ENCODE peak calls at places on chromosomes 13 and 19, in nine cellular contexts. C is fibroblast of lung; W is Calu3; H is T-helper 1 cell; B is CD4-positive, alpha-beta memory T cell; F is fibroblast of mammary gland; I is adrenal gland; V is colonic mucosa; J is MCF 10A. K is an unnamed sample.

GRCh38 chr13:73677041-73677589 is 457.1 kb downstream of the KLF12 start:
- DNase-seq in V (peak; percentile 67), B (no peak), W (peak; percentile 4), I (no peak), C (peak; percentile 78), H (no peak), J (peak; percentile 78), F (peak; percentile 11), K (peak; percentile 24)

GRCh38 chr13:112248406-112248760 is 127.8 kb upstream of the SPACA7 start:
- DNase-seq in F (no peak), J (no peak), C (no peak), I (no peak), B (no peak), H (no peak), W (no peak), V (peak; percentile 7), K (no peak)

GRCh38 chr19:48290341-48290922 is 20.6 kb downstream of the ZNF114 start:
- DNase-seq in H (no peak), J (peak; percentile 36), F (peak; percentile 47), I (peak; percentile 28), W (no peak), B (no peak), V (no peak), C (peak; percentile 78), K (peak; percentile 24)

GRCh38 chr13:77994166-77994565 is 75.5 kb upstream of the EDNRB start:
- DNase-seq in V (no peak), W (no peak), F (no peak), H (no peak), J (no peak), B (no peak), I (no peak), C (no peak), K (no peak)

GRCh38 chr13:34941835-34942731 is at the start of gene NBEA:
- DNase-seq in B (peak; percentile 66), H (peak; percentile 55), F (peak; percentile 41), J (peak; percentile 70), I (peak; percentile 69), W (peak; percentile 91), C (peak; percentile 63), V (peak; percentile 81), K (peak; percentile 52)

GRCh38 chr13:97982286-97982685 is 28.8 kb downstream of the IPO5 start:
- DNase-seq in I (no peak), C (peak; percentile 60), W (no peak), H (no peak), F (no peak), V (no peak), J (no peak), B (no peak), K (peak; percentile 56)

GRCh38 chr19:21851596-21852345 is 15.8 kb upstream of the ZNF43 start:
- DNase-seq in V (peak; percentile 96), H (peak; percentile 88), J (no peak), I (peak; percentile 98), F (peak; percentile 95), B (peak; percentile 87), W (peak; percentile 59), C (peak; percentile 95), K (peak; percentile 90)

GRCh38 chr19:42370068-42370520 is 20.0 kb downstream of the CNFN start:
- DNase-seq in V (no peak), J (no peak), H (no peak), B (no peak), F (no peak), C (no peak), I (no peak), W (no peak), K (no peak)

GRCh38 chr13:100349594-100349993 is 239.0 kb downstream of the GGACT start:
- DNase-seq in I (no peak), V (no peak), F (no peak), W (no peak), J (no peak), C (no peak), B (no peak), H (no peak), K (no peak)

GRCh38 chr19:50981587-50982146 is 2.0 kb downstream of the KLK7 start:
- DNase-seq in C (no peak), W (no peak), B (no peak), I (no peak), V (no peak), J (no peak), H (no peak), F (no peak), K (no peak)

GRCh38 chr13:95660981-95661581 is 15.9 kb upstream of the DNAJC3 start:
- DNase-seq in I (peak; percentile 45), F (peak; percentile 64), C (peak; percentile 31), H (peak; percentile 12), W (peak; percentile 8), J (peak; percentile 88), V (no peak), B (no peak), K (peak; percentile 54)

GRCh38 chr19:43759515-43759914 is 4.8 kb upstream of the SMG9 start:
- DNase-seq in J (peak; percentile 96), B (no peak), W (no peak), F (peak; percentile 88), I (peak; percentile 55), H (no peak), C (peak; percentile 76), V (no peak), K (no peak)

GRCh38 chr19:13938361-13939027 is at the start of gene PODNL1:
- DNase-seq in I (no peak), B (no peak), C (peak; percentile 87), H (no peak), W (no peak), J (peak; percentile 84), F (peak; percentile 56), V (no peak), K (peak; percentile 57)

GRCh38 chr19:42088471-42089190 is 12.7 kb downstream of the ZNF574 start:
- DNase-seq in F (peak; percentile 71), C (peak; percentile 83), H (no peak), J (no peak), I (no peak), B (no peak), W (no peak), V (no peak), K (peak; percentile 53)

GRCh38 chr19:32191921-32192320 is 153.5 kb upstream of the ZNF507 start:
- DNase-seq in V (no peak), J (no peak), W (no peak), I (no peak), F (no peak), B (no peak), C (no peak), H (no peak), K (no peak)

GRCh38 chr19:13024126-13024957 is 29.1 kb downstream of the NFIX start:
- DNase-seq in F (no peak), V (no peak), H (no peak), B (no peak), W (no peak), J (no peak), C (peak; percentile 67), I (no peak), K (no peak)

GRCh38 chr13:21673592-21674270 is 2.9 kb downstream of the FGF9 start:
- DNase-seq in B (peak; percentile 60), F (no peak), C (peak; percentile 41), H (peak; percentile 38), V (peak; percentile 56), I (peak; percentile 34), W (peak; percentile 36), J (peak; percentile 38), K (no peak)

GRCh38 chr19:8429044-8429443 is 15.7 kb upstream of the HNRNPM start:
- DNase-seq in W (no peak), V (no peak), C (no peak), J (no peak), H (no peak), I (no peak), B (no peak), F (no peak), K (no peak)

GRCh38 chr13:97659602-97660001 is 225.6 kb downstream of the RAP2A start:
- DNase-seq in H (no peak), F (peak; percentile 21), W (no peak), C (peak; percentile 5), B (no peak), J (no peak), V (no peak), I (peak; percentile 42), K (no peak)

GRCh38 chr19:3053218-3053621 is 9.1 kb downstream of the TLE5 start:
- DNase-seq in J (no peak), W (no peak), B (no peak), H (no peak), I (no peak), F (no peak), C (no peak), V (no peak), K (no peak)

GRCh38 chr19:29666634-29667389 is 1.6 kb downstream of the PLEKHF1 start:
- DNase-seq in B (no peak), V (peak; percentile 58), J (no peak), F (peak; percentile 76), I (peak; percentile 77), H (peak; percentile 38), C (peak; percentile 70), W (no peak), K (peak; percentile 42)

GRCh38 chr13:35787937-35788336 is 311.4 kb upstream of the MAB21L1 start:
- DNase-seq in I (no peak), V (no peak), B (no peak), W (no peak), H (no peak), C (peak; percentile 34), J (no peak), F (no peak), K (no peak)

GRCh38 chr13:90947976-90948375 is 399.5 kb upstream of the MIR17HG start:
- DNase-seq in V (no peak), C (peak; percentile 5), J (no peak), F (no peak), I (no peak), W (no peak), H (no peak), B (no peak), K (peak; percentile 77)